ENCODE peak calls at places on chromosomes 4 and X, in five cellular contexts. C is lower lobe of right lung, Z is hepatocyte, T is epithelial cell of esophagus, B is cardiac fibroblast. N is an unnamed sample.
A peak's percentile ranks its signal among the peaks of the same experiment; 100 is the strongest.

GRCh38 chr4:177696438-177696966 is 254.3 kb upstream of the AGA start:
- DNase-seq in C (no peak), Z (peak; percentile 6), T (peak; percentile 39), B (no peak), N (no peak)

GRCh38 chrX:69496143-69496542 is 8.0 kb upstream of the NALF2 start:
- DNase-seq in C (no peak), Z (no peak), T (no peak), B (no peak), N (no peak)

GRCh38 chrX:3697701-3698279 is 15.7 kb downstream of the PRKX start:
- DNase-seq in C (no peak), Z (peak; percentile 18), T (peak; percentile 77), B (peak; percentile 74), N (peak; percentile 57)

GRCh38 chr4:19945979-19946380 is 305.7 kb upstream of the SLIT2 start:
- DNase-seq in C (no peak), Z (peak; percentile 19), T (peak; percentile 95), B (peak; percentile 98), N (no peak)

GRCh38 chrX:23061116-23061515 is 61.4 kb downstream of the DDX53 start:
- DNase-seq in C (no peak), Z (no peak), T (no peak), B (no peak), N (no peak)

GRCh38 chrX:110657073-110657472 is 138.5 kb downstream of the CHRDL1 start:
- DNase-seq in C (no peak), Z (no peak), T (no peak), B (no peak), N (peak; percentile 27)

GRCh38 chr4:74292111-74292870 is 16.0 kb upstream of the EPGN start:
- DNase-seq in C (no peak), Z (no peak), T (no peak), B (no peak), N (no peak)

GRCh38 chr4:87886083-87886482 is 53.3 kb downstream of the MEPE start:
- DNase-seq in C (no peak), Z (no peak), T (no peak), B (no peak), N (no peak)

GRCh38 chrX:150856101-150856500 is 42.4 kb downstream of the CD99L2 start:
- DNase-seq in C (no peak), Z (no peak), T (peak; percentile 64), B (peak; percentile 52), N (no peak)

GRCh38 chrX:13189380-13189779 is 130.5 kb downstream of the ATXN3L start:
- DNase-seq in C (no peak), Z (no peak), T (no peak), B (no peak), N (no peak)

DNA sequence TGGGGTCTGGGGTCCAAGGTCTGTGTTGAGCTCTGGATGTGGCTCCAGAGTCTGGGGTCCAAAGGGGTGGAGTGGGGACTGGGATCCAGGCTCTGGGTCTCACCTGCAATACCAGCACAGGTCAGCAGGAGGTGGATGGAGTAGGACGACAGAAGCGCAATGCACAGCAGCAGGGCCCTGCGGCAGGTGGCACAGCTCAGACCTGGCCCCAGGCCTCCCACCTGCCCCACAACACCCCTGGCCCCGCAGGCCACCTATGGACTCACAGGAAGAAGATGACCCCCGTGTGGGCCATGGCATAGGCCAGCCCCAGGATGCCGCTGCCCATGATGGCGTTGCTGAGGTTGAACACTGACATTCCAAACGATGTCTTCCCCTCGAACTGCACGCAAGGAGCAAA is 3.4 kb downstream of the SLC38A5 start:
- DNase-seq in C (no peak), Z (no peak), T (no peak), B (no peak), N (no peak)
- TF ChIP-seq CTCF in C (no peak), Z (no peak), T (no peak), B (peak; percentile 26), N (peak; percentile 38)

GRCh38 chr4:2459589-2460349 is 9.1 kb upstream of the RNF4 start:
- DNase-seq in C (no peak), Z (no peak), T (no peak), B (no peak), N (no peak)

GRCh38 chr4:2462992-2463762 is 5.7 kb upstream of the RNF4 start:
- DNase-seq in C (no peak), Z (no peak), T (no peak), B (no peak), N (no peak)

GRCh38 chr4:2465032-2465431 is 3.9 kb upstream of the RNF4 start:
- DNase-seq in C (no peak), Z (no peak), T (no peak), B (no peak), N (no peak)

GRCh38 chr4:2461246-2461960 is 7.5 kb upstream of the RNF4 start:
- DNase-seq in C (no peak), Z (no peak), T (no peak), B (no peak), N (no peak)

DNA sequence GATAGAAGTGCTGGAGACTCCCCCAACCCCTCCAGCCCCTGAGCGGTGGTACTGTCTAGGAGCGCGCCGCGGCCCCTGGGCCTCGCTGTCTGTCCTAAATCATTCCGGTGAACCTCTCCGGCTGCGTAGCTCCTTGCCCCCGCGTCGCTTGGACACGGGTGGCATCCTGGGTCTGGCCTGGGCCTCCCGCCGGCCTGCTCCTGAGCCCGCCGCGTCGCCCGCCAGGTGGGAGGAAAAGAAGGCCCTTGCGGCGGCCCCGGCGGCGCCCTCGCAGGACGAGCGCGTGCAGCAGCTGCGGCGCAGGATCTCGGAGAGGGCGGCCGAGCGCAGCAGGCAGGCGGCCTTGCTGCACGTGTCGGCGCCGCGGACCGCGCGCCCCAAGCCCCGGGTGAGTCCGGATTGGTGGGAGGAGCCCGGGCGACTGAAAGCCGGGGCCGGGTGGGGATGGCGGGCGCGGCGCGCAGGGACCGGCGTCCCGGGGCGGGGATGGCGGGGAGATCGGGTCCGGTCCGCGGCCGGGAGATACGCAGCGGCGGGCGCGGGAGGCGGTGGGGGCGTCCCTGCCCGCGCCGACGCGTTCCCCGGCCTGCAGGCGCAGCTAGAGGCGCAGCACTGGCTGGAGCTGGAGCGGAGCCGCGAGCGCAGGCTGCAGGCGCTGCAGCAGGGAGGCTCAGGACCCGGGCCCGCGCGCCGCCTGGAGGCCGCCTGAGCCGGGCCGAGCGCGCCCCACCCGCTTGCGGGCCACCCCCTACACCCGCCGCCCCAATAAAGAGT is 6.5 kb upstream of the RNF4 start:
- DNase-seq in C (peak; percentile 76), Z (peak; percentile 91), T (peak; percentile 69), B (peak; percentile 67), N (peak; percentile 64)
- TF ChIP-seq CTCF in C (peak; percentile 61), Z (peak; percentile 50), T (no peak), B (peak; percentile 11), N (peak; percentile 35)

GRCh38 chrX:48997865-48998264 is 4.2 kb downstream of the GRIPAP1 start:
- DNase-seq in C (no peak), Z (no peak), T (no peak), B (no peak), N (no peak)

GRCh38 chrX:48997455-48997854 is 4.6 kb downstream of the GRIPAP1 start:
- DNase-seq in C (no peak), Z (no peak), T (no peak), B (no peak), N (no peak)

GRCh38 chrX:48996969-48997368 is 5.1 kb downstream of the GRIPAP1 start:
- DNase-seq in C (no peak), Z (no peak), T (no peak), B (no peak), N (no peak)

GRCh38 chrX:48999030-48999429 is 3.0 kb downstream of the GRIPAP1 start:
- DNase-seq in C (no peak), Z (no peak), T (no peak), B (no peak), N (no peak)

GRCh38 chrX:48998391-48998790 is 3.7 kb downstream of the GRIPAP1 start:
- DNase-seq in C (no peak), Z (no peak), T (no peak), B (peak; percentile 0), N (no peak)
- TF ChIP-seq CTCF in C (no peak), Z (no peak), T (no peak), B (no peak), N (no peak)

GRCh38 chr4:24988776-24989175 is 42.0 kb downstream of the LGI2 start:
- DNase-seq in C (no peak), Z (peak; percentile 26), T (peak; percentile 65), B (peak; percentile 64), N (peak; percentile 42)
- TF ChIP-seq CTCF in C (peak; percentile 52), Z (peak; percentile 35), T (peak; percentile 72), B (peak; percentile 62), N (no peak)

GRCh38 chrX:145190801-145191389 is 56.4 kb upstream of the SPANXN1 start:
- DNase-seq in C (no peak), Z (peak; percentile 7), T (peak; percentile 8), B (peak; percentile 20), N (no peak)
- TF ChIP-seq CTCF in C (peak; percentile 17), Z (peak; percentile 45), T (peak; percentile 33), B (peak; percentile 24), N (no peak)

DNA sequence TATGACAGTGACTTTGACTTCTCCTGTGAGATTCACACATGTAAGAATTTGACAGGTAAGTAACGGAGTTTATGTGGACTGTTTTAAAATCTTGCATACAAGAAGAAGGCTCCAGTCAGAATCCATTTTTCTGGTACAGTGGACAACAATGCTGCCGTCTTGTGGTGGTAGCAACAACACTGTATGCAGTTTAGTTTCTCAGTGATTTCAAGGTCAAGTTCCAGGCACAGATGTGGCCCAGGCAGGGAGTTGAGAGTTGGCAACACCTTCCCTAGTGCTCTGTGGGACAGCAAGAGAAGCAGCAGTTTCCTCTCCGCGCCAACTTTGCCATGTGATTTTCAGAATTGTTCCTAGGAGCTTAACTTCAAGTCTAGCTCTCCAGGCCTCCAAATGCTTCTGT is 56.0 kb upstream of the STPG2 start:
- DNase-seq in C (no peak), Z (no peak), T (no peak), B (no peak), N (no peak)
- TF ChIP-seq CTCF in C (no peak), Z (no peak), T (no peak), B (no peak), N (no peak)

DNA sequence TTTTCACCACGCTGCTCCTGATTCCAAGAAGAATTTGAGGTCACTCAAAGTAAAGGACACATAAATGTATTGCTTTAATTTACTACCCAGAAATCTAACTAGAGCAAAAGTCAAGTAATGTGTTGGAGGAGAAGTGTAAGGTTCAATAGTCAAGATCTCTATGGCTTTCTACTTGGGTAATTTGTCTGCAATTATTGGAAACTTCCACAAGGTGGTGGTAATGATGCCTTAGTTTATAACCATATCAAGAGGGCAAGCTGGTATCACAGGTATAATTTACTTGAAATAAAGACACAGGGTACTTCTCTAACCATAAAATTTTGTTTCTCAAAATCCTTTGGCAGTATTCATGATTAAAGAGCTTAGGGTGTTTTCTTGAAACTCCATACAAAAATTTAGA is 10.2 kb upstream of the GRIA3 start:
- DNase-seq in C (no peak), Z (no peak), T (peak; percentile 8), B (peak; percentile 27), N (no peak)
- TF ChIP-seq CTCF in C (no peak), Z (no peak), T (no peak), B (no peak), N (no peak)

GRCh38 chrX:145552643-145553042 is 265.0 kb upstream of the SLITRK2 start:
- DNase-seq in C (no peak), Z (no peak), T (no peak), B (no peak), N (no peak)
- TF ChIP-seq CTCF in C (no peak), Z (no peak), T (no peak), B (no peak), N (no peak)

DNA sequence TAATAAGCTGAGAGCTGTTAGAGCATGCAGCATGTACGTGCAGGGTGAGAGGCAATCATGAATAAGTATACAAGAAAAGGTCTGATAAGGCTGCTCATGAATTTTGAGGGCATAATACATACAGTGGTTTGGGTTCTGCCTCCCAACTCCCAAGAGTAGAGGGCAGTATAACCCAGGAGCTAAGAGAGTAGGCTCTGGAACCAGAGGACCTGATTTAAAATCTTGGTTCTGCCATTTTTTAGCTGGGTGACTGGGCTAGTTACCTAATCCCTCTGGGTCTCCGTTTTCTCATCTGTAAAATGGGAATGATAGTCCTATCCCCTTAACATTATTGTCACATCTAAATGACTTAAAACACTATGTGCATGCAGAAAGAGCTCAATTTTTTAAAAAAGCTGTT is 85.3 kb downstream of the LNX1 start:
- DNase-seq in C (no peak), Z (no peak), T (peak; percentile 32), B (peak; percentile 45), N (no peak)
- TF ChIP-seq CTCF in C (no peak), Z (no peak), T (peak; percentile 45), B (peak; percentile 27), N (no peak)